ENCODE peak calls at places on chromosomes 2 and 18, in five cellular contexts. One of them, this sample, is unnamed.

GRCh38 chr2:33015421-33016142 is 68.8 kb downstream of the LTBP1 start:
- DNase-seq in dorsolateral prefrontal cortex: no peak
- DNase-seq in GM13976: no peak
- DNase-seq in IMR-90: peak
- DNase-seq in BJ: peak
- DNase-seq in this sample: no peak

GRCh38 chr2:99066602-99067001 is 74.9 kb upstream of the C2orf15 start:
- DNase-seq in dorsolateral prefrontal cortex: peak
- DNase-seq in GM13976: peak
- DNase-seq in IMR-90: peak
- DNase-seq in BJ: no peak
- DNase-seq in this sample: peak

GRCh38 chr2:73939419-73939818 is 12.7 kb downstream of the DGUOK start:
- DNase-seq in dorsolateral prefrontal cortex: no peak
- DNase-seq in GM13976: no peak
- DNase-seq in IMR-90: peak
- DNase-seq in BJ: no peak
- DNase-seq in this sample: no peak

GRCh38 chr2:236659758-236660150 is 90.1 kb downstream of the ACKR3 start:
- DNase-seq in dorsolateral prefrontal cortex: no peak
- DNase-seq in GM13976: no peak
- DNase-seq in IMR-90: peak
- DNase-seq in BJ: no peak
- DNase-seq in this sample: no peak

GRCh38 chr18:10164241-10165160 is 250.7 kb downstream of the VAPA start:
- DNase-seq in dorsolateral prefrontal cortex: no peak
- DNase-seq in GM13976: no peak
- DNase-seq in IMR-90: no peak
- DNase-seq in BJ: no peak
- DNase-seq in this sample: no peak

GRCh38 chr2:189203177-189203799 is 23.7 kb upstream of the COL5A2 start:
- DNase-seq in dorsolateral prefrontal cortex: no peak
- DNase-seq in GM13976: no peak
- DNase-seq in IMR-90: no peak
- DNase-seq in BJ: no peak
- DNase-seq in this sample: no peak

GRCh38 chr2:183267148-183267827 is 143.0 kb downstream of the NUP35 start:
- DNase-seq in dorsolateral prefrontal cortex: no peak
- DNase-seq in GM13976: no peak
- DNase-seq in IMR-90: no peak
- DNase-seq in BJ: no peak
- DNase-seq in this sample: no peak

GRCh38 chr2:207883002-207883780 is 113.5 kb upstream of the FZD5 start:
- DNase-seq in dorsolateral prefrontal cortex: no peak
- DNase-seq in GM13976: peak
- DNase-seq in IMR-90: no peak
- DNase-seq in BJ: no peak
- DNase-seq in this sample: peak

GRCh38 chr2:149420053-149420963 is 89.9 kb downstream of the LYPD6 start:
- DNase-seq in dorsolateral prefrontal cortex: no peak
- DNase-seq in GM13976: no peak
- DNase-seq in IMR-90: no peak
- DNase-seq in BJ: no peak
- DNase-seq in this sample: no peak

GRCh38 chr2:99852376-99852934 is 289.9 kb downstream of the AFF3 start:
- DNase-seq in dorsolateral prefrontal cortex: no peak
- DNase-seq in GM13976: no peak
- DNase-seq in IMR-90: no peak
- DNase-seq in BJ: no peak
- DNase-seq in this sample: no peak

GRCh38 chr2:128715360-128715759 is 396.7 kb upstream of the HS6ST1 start:
- DNase-seq in dorsolateral prefrontal cortex: no peak
- DNase-seq in GM13976: no peak
- DNase-seq in IMR-90: no peak
- DNase-seq in BJ: no peak
- DNase-seq in this sample: no peak

GRCh38 chr2:240397542-240397916 is 37.9 kb upstream of the GPC1 start:
- DNase-seq in dorsolateral prefrontal cortex: peak
- DNase-seq in GM13976: no peak
- DNase-seq in IMR-90: no peak
- DNase-seq in BJ: no peak
- DNase-seq in this sample: no peak

GRCh38 chr2:181438298-181438697 is 18.9 kb upstream of the ITGA4 start:
- DNase-seq in dorsolateral prefrontal cortex: no peak
- DNase-seq in GM13976: no peak
- DNase-seq in IMR-90: no peak
- DNase-seq in BJ: no peak
- DNase-seq in this sample: no peak

GRCh38 chr2:204570449-204570848 is 25.2 kb downstream of the PARD3B start:
- DNase-seq in dorsolateral prefrontal cortex: no peak
- DNase-seq in GM13976: no peak
- DNase-seq in IMR-90: no peak
- DNase-seq in BJ: no peak
- DNase-seq in this sample: no peak

GRCh38 chr2:127422631-127423475 is 4.6 kb downstream of the PROC start:
- DNase-seq in dorsolateral prefrontal cortex: no peak
- DNase-seq in GM13976: peak
- DNase-seq in IMR-90: no peak
- DNase-seq in BJ: no peak
- DNase-seq in this sample: peak

GRCh38 chr18:70074091-70074490 is 126.4 kb upstream of the CD226 start:
- DNase-seq in dorsolateral prefrontal cortex: no peak
- DNase-seq in GM13976: no peak
- DNase-seq in IMR-90: peak
- DNase-seq in BJ: no peak
- DNase-seq in this sample: no peak
- TF ChIP-seq CTCF in dorsolateral prefrontal cortex: no peak
- TF ChIP-seq CTCF in GM13976: no peak
- TF ChIP-seq CTCF in IMR-90: no peak
- TF ChIP-seq CTCF in BJ: no peak
- TF ChIP-seq CTCF in this sample: no peak

GRCh38 chr2:136324966-136325365 is 207.0 kb upstream of the CXCR4 start:
- DNase-seq in dorsolateral prefrontal cortex: no peak
- DNase-seq in GM13976: no peak
- DNase-seq in IMR-90: no peak
- DNase-seq in BJ: no peak
- DNase-seq in this sample: no peak

GRCh38 chr2:136319651-136320050 is 201.7 kb upstream of the CXCR4 start:
- DNase-seq in dorsolateral prefrontal cortex: no peak
- DNase-seq in GM13976: no peak
- DNase-seq in IMR-90: no peak
- DNase-seq in BJ: no peak
- DNase-seq in this sample: no peak

GRCh38 chr2:136323212-136323611 is 205.3 kb upstream of the CXCR4 start:
- DNase-seq in dorsolateral prefrontal cortex: no peak
- DNase-seq in GM13976: no peak
- DNase-seq in IMR-90: no peak
- DNase-seq in BJ: no peak
- DNase-seq in this sample: no peak

GRCh38 chr2:136323935-136324334 is 206.0 kb upstream of the CXCR4 start:
- DNase-seq in dorsolateral prefrontal cortex: no peak
- DNase-seq in GM13976: no peak
- DNase-seq in IMR-90: no peak
- DNase-seq in BJ: no peak
- DNase-seq in this sample: no peak

DNA sequence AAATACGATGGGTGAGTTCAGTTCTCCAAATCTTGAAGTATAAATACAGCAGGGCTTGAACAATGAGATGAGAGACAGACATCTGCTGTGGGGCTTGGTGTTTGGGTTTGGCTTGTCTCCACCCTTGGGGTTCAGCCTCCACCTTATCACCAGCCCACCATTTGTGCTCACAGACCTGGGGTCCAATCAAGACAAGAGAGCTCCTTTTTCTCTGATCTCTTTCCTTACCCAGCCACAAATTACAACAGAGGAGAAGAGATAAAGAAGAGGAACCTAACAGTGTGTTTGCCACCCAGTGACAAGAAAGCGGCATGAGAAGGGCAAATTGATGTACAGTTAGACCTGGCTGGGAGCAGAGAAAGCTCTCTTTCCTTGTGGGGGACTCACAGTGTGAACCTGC is 204.5 kb upstream of the CXCR4 start:
- DNase-seq in dorsolateral prefrontal cortex: no peak
- DNase-seq in GM13976: no peak
- DNase-seq in IMR-90: no peak
- DNase-seq in BJ: no peak
- DNase-seq in this sample: no peak
- TF ChIP-seq CTCF in dorsolateral prefrontal cortex: no peak
- TF ChIP-seq CTCF in GM13976: no peak
- TF ChIP-seq CTCF in IMR-90: no peak
- TF ChIP-seq CTCF in BJ: no peak
- TF ChIP-seq CTCF in this sample: no peak

DNA sequence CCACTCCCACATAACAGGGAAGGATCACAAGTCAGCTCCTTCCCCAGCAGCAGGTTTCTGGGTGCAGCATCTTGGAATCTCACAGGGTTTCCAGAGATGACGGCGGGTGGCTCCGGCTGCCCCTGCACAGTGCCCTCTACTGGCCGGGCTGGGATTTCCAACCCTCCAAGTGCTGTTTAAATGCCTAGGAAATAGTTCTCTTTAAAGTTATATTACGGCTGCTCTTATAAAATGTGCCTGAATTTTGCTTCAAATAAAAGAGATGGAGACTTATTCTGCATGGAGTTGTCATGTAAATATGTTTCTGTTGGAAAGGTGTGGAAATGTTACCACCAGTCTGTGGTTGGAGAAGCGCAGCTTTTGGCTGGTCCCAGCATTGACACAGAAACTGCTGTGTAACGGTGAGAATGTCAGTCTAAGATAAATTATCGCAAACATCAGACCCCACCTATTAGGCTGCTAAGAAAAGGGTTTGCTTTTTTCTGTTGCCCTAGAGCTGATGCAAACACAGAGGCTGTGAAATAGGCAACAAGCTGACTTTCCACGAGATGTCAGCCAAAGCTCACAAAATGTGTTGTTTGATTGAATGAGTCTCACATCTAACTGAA is 3.3 kb upstream of the HJURP start:
- DNase-seq in dorsolateral prefrontal cortex: no peak
- DNase-seq in GM13976: no peak
- DNase-seq in IMR-90: no peak
- DNase-seq in BJ: no peak
- DNase-seq in this sample: peak
- TF ChIP-seq CTCF in dorsolateral prefrontal cortex: peak
- TF ChIP-seq CTCF in GM13976: peak
- TF ChIP-seq CTCF in IMR-90: peak
- TF ChIP-seq CTCF in BJ: peak
- TF ChIP-seq CTCF in this sample: peak

DNA sequence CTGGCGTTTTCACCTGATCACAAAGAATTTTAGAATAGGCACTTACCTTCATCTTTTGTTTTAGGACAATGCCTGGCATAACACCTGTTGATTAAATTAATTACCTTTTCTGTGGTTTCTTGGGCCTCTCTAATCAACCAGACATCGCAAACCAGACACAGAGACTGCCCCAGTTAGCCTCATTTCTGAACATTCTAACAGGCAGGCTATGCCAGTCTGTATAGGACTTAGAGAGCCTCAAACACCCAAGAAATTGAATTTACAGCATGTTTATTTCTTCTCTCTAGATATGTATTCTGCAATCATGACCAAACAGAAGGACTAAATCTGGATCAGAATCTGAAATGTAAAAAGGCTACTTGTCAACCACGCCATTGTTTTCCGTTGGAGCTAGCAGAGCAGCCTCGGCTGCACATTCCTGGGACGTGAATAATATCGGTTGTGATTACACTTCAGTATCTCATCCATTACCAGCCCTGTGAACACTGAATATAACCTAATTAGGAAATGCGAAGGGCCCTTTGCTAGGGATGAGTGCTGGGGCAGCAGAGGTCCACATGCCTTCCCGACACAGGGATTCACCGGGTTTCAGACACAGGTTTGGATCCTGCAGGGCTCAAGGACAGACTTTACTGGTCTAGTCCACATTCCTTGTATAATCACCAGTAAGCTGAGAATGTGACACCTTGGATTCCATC is 17.5 kb upstream of the CDC42EP3 start:
- DNase-seq in dorsolateral prefrontal cortex: no peak
- DNase-seq in GM13976: no peak
- DNase-seq in IMR-90: peak
- DNase-seq in BJ: no peak
- DNase-seq in this sample: no peak
- TF ChIP-seq CTCF in dorsolateral prefrontal cortex: no peak
- TF ChIP-seq CTCF in GM13976: no peak
- TF ChIP-seq CTCF in IMR-90: no peak
- TF ChIP-seq CTCF in BJ: no peak
- TF ChIP-seq CTCF in this sample: no peak

GRCh38 chr18:68925268-68925667 is 127.4 kb downstream of the CCDC102B start:
- DNase-seq in dorsolateral prefrontal cortex: no peak
- DNase-seq in GM13976: no peak
- DNase-seq in IMR-90: no peak
- DNase-seq in BJ: no peak
- DNase-seq in this sample: peak
- TF ChIP-seq CTCF in dorsolateral prefrontal cortex: no peak
- TF ChIP-seq CTCF in GM13976: peak
- TF ChIP-seq CTCF in IMR-90: peak
- TF ChIP-seq CTCF in BJ: no peak
- TF ChIP-seq CTCF in this sample: peak

DNA sequence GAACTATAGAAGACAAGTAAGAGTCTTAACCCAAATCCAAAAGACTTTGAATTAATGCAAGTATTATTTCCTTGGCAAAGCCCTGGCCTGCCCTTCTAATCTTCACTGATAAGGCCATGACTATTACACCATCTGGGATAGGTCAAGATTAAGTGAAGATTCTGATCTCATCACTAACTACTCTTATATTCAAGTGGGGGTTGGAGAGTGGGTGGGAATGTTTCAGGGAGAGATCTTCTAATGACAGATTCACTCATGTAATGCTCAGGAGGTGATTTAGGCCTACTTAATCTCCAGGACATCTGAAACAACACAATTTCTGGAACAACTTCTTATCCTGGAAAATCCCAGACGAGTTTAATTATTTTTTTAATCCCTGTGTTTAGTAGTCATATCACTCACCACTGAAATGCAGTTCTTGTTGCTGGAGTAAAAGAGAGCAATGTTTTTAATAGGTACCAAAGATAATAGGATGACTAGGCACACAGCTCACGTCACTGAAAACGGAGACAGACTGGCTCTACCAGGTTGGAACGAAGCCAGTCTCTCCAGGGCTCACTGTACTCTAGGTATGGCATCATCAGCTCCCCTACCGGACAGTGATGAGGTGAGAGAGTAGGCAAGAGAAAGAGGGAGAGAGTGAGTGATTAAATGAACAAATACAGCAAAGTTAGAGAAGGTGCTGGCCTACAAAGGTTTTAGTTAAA is 133.1 kb downstream of the NCKAP5 start:
- DNase-seq in dorsolateral prefrontal cortex: no peak
- DNase-seq in GM13976: no peak
- DNase-seq in IMR-90: peak
- DNase-seq in BJ: no peak
- DNase-seq in this sample: no peak
- TF ChIP-seq CTCF in dorsolateral prefrontal cortex: no peak
- TF ChIP-seq CTCF in GM13976: no peak
- TF ChIP-seq CTCF in IMR-90: no peak
- TF ChIP-seq CTCF in BJ: peak
- TF ChIP-seq CTCF in this sample: no peak

DNA sequence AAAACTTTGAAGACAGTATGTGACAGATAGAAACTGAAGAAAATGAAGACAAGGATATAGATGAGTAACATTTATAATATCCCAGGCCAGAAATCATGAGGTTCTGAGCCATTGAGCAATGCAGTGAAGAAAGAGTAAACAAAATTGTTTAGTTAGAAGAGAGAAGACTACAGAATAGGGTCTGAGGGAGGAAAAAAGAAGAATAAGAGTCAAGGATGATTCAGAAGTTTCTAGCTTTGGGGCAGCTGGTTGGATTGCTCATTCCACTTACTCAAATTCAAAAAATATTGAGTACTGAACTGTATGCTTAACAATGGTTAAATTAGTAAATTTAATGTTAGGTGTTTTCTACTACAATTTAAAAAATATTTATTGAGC is 155.0 kb upstream of the OTX1 start:
- DNase-seq in dorsolateral prefrontal cortex: no peak
- DNase-seq in GM13976: no peak
- DNase-seq in IMR-90: peak
- DNase-seq in BJ: no peak
- DNase-seq in this sample: no peak
- TF ChIP-seq CTCF in dorsolateral prefrontal cortex: no peak
- TF ChIP-seq CTCF in GM13976: no peak
- TF ChIP-seq CTCF in IMR-90: no peak
- TF ChIP-seq CTCF in BJ: no peak
- TF ChIP-seq CTCF in this sample: no peak